ENCODE peak calls at places on chromosomes 5 and 9, in five cellular contexts. X is psoas muscle, A is prostate gland, L is lung, W is mucosa of descending colon. M is an unnamed sample. For H3K9me3, the result is how much of the 10 kb centered on the place peaks cover.

GRCh38 chr5:116529615-116530014 is 45.0 kb downstream of the SEMA6A start:
- DNase-seq in W (no peak), L (no peak), X (no peak), A (no peak), M (no peak)

GRCh38 chr5:16794381-16794913 is 141.6 kb downstream of the MYO10 start:
- DNase-seq in W (no peak), X (no peak), A (no peak), L (no peak), M (no peak)

GRCh38 chr5:173010547-173011464 is 27.2 kb downstream of the ATP6V0E1 start:
- DNase-seq in X (peak), A (no peak), W (no peak), L (peak), M (peak)

GRCh38 chr9:7011395-7012067 is 253.8 kb downstream of the KDM4C start:
- DNase-seq in W (no peak), L (no peak), X (no peak), A (no peak), M (no peak)

GRCh38 chr9:113520109-113520642 is 56.6 kb downstream of the RGS3 start:
- DNase-seq in L (no peak), X (no peak), A (no peak), W (peak), M (no peak)

GRCh38 chr9:136327313-136327971 is at the start of gene GPSM1:
- DNase-seq in A (no peak), W (no peak), X (peak), L (no peak), M (peak)

GRCh38 chr9:20538956-20539355 is 83.3 kb downstream of the MLLT3 start:
- DNase-seq in L (no peak), A (no peak), X (no peak), W (no peak), M (no peak)

GRCh38 chr5:97629281-97629680 is 446.2 kb upstream of the RIOK2 start:
- DNase-seq in W (no peak), X (peak), L (peak), A (no peak), M (peak)

GRCh38 chr5:103918668-103919367 is 356.2 kb upstream of the NUDT12 start:
- DNase-seq in L (no peak), X (no peak), A (no peak), W (no peak), M (no peak)

GRCh38 chr9:108445431-108446018 is 410.3 kb downstream of the ACTL7B start:
- DNase-seq in W (no peak), A (no peak), L (no peak), X (no peak), M (no peak)

GRCh38 chr5:151254533-151254932 is 1.5 kb downstream of the GM2A start:
- DNase-seq in W (no peak), L (no peak), A (no peak), X (no peak), M (no peak)

GRCh38 chr9:122370869-122371467 is at the start of gene PTGS1:
- DNase-seq in L (peak), A (no peak), X (peak), W (peak), M (peak)

GRCh38 chr5:159552751-159553150 is 222.5 kb upstream of the IL12B start:
- DNase-seq in W (no peak), A (no peak), L (no peak), X (no peak), M (no peak)

GRCh38 chr5:176987583-176987982 is 19.0 kb downstream of the UIMC1 start:
- DNase-seq in X (no peak), A (no peak), L (no peak), W (no peak), M (no peak)

GRCh38 chr5:176980818-176981217 is 25.8 kb downstream of the UIMC1 start:
- DNase-seq in X (no peak), W (no peak), A (no peak), L (no peak), M (no peak)

GRCh38 chr5:176985516-176985915 is 21.1 kb downstream of the UIMC1 start:
- DNase-seq in X (no peak), A (no peak), W (no peak), L (no peak), M (no peak)

DNA sequence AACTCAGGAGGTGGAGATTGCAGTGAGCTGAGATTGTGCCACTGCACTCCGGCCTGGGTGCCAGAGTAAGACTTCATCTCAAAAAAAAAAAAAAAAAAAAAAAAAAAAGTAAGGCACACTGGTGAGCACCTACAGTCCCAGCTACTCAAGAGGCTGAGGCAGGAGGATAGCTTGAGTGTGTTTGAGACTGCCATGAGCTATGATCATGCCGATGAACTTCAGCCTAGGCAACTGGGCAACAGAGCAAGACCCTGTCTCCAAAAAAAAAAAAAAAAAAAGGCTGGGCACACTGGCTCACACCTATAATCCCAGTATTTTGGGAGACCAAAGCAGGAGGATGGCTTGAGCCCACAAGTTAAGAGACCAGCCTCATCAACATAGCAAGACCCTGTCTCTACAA is 20.3 kb downstream of the UIMC1 start:
- DNase-seq in L (no peak), X (no peak), A (no peak), W (no peak), M (no peak)
- H3K9me3 ChIP-seq in L (under half), X (under half), A (under half), W (under half), M (under half)

DNA sequence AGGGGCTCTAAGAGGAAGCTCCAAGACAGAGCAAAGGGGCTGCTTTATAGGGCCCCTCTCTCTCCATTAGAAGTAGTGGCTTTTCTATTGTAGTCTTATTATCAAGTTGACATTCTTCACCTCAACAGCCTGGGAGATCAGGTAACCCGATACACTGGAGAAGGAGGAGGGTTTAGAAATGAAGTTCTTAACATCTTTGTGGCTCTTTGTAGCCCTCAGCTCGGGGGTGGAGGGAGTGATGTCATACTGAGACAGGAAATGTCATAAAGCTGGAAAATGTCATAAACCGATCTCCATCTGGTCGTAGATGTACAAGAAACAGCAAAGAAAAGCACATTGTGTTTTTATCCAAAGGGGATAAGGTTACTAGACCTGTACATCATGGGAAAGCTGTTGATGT is 17.9 kb downstream of the PDZD2 start:
- DNase-seq in X (no peak), A (no peak), L (no peak), W (no peak), M (no peak)
- TF ChIP-seq CTCF in X (no peak), A (no peak), L (no peak), W (no peak), M (no peak)

GRCh38 chr9:137880976-137881530 is 3.5 kb downstream of the CACNA1B start:
- DNase-seq in W (no peak), A (no peak), L (no peak), X (no peak), M (no peak)

GRCh38 chr9:137879566-137880150 is 2.1 kb downstream of the CACNA1B start:
- DNase-seq in L (no peak), A (no peak), X (no peak), W (no peak), M (no peak)

GRCh38 chr9:137878146-137878941 is 762 bp downstream of the CACNA1B start:
- DNase-seq in X (no peak), A (no peak), W (no peak), L (no peak), M (peak)

GRCh38 chr9:137880160-137880975 is 2.8 kb downstream of the CACNA1B start:
- DNase-seq in W (no peak), L (no peak), X (no peak), A (no peak), M (no peak)

GRCh38 chr9:137878957-137879555 is 1.5 kb downstream of the CACNA1B start:
- DNase-seq in X (no peak), W (no peak), A (no peak), L (no peak), M (no peak)
- H3K4me3 ChIP-seq in X (no peak), W (no peak), A (no peak), L (no peak), M (no peak)

DNA sequence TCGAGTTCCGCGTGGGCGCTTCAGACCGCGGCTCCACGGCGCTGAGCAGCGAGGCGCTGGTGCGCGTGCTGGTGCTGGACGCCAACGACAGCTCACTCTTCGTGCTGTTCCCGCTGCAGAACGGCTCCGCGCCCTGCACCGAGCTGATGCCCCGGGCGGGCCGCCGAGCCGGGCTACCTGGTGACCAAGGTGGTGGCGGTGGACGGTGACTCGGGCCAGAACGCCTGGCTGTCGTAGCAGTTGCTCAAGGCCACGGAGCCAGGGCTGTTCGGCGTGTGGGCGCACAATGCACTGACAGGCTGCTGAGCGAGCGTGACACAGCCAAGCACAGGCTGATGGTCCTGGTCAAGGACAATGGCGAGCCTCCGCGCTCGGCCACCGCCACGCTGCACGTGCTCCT is 3.7 kb upstream of the PCDHB15 start:
- DNase-seq in A (no peak), W (no peak), L (no peak), X (no peak), M (no peak)
- H3K9me3 ChIP-seq in A (under half), W (half or more), L (under half), X (under half), M (under half)

GRCh38 chr5:143957455-143957854 is 145.5 kb downstream of the HMHB1 start:
- DNase-seq in L (no peak), A (no peak), W (no peak), X (no peak), M (no peak)
- TF ChIP-seq CTCF in L (no peak), A (no peak), W (no peak), X (no peak), M (peak)

DNA sequence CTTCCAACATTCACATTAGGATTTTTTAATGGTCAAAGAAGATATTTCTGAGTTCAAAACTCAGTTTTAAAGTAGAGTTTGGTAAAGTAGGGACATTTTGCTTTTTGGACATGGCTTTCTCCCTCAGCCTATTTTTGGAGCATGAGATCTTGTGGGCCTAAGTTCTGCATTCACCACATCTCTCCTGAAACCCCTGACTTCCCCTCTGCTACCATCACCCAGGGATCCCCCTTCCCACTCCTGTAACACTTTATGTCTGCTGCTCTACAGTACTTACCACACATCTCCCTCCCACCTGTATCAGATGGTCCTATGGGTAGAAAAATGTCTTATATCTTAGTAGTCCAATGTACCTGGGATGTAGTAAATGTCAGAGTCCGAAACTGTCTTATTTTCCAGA is 48.2 kb upstream of the JAK2 start:
- DNase-seq in L (no peak), X (no peak), A (no peak), W (no peak), M (no peak)
- H3K4me3 ChIP-seq in L (no peak), X (no peak), A (no peak), W (no peak), M (no peak)

M was measured in thyroid gland.